ENCODE peak calls at places on chromosomes 11 and 22, in five cellular contexts. One of them, this sample, is unnamed.

GRCh38 chr11:125390949-125391348 is 105.1 kb downstream of the FEZ1 start:
- DNase-seq in nephron progenitor cell: no peak
- DNase-seq in CD4-positive, alpha-beta memory T cell: no peak
- DNase-seq in globus pallidus: no peak
- DNase-seq in astrocyte: peak
- DNase-seq in this sample: no peak

GRCh38 chr11:47333526-47333845 is 19.0 kb downstream of the MYBPC3 start:
- DNase-seq in CD4-positive, alpha-beta memory T cell: peak
- DNase-seq in astrocyte: no peak
- DNase-seq in globus pallidus: no peak
- DNase-seq in nephron progenitor cell: no peak
- DNase-seq in this sample: no peak

GRCh38 chr11:34052608-34053160 is 1.2 kb downstream of the CAPRIN1 start:
- DNase-seq in astrocyte: no peak
- DNase-seq in nephron progenitor cell: peak
- DNase-seq in CD4-positive, alpha-beta memory T cell: peak
- DNase-seq in globus pallidus: no peak
- DNase-seq in this sample: no peak

GRCh38 chr11:72703281-72704008 is 29.2 kb upstream of the PDE2A start:
- DNase-seq in nephron progenitor cell: peak
- DNase-seq in CD4-positive, alpha-beta memory T cell: peak
- DNase-seq in globus pallidus: no peak
- DNase-seq in astrocyte: peak
- DNase-seq in this sample: peak

GRCh38 chr11:129326921-129327320 is 48.7 kb upstream of the BARX2 start:
- DNase-seq in astrocyte: no peak
- DNase-seq in globus pallidus: no peak
- DNase-seq in CD4-positive, alpha-beta memory T cell: no peak
- DNase-seq in nephron progenitor cell: no peak
- DNase-seq in this sample: no peak

GRCh38 chr22:41770715-41771452 is 29.6 kb upstream of the CCDC134 start:
- DNase-seq in nephron progenitor cell: no peak
- DNase-seq in astrocyte: no peak
- DNase-seq in globus pallidus: no peak
- DNase-seq in CD4-positive, alpha-beta memory T cell: no peak
- DNase-seq in this sample: no peak

GRCh38 chr11:114026355-114026754 is 33.2 kb upstream of the ZBTB16 start:
- DNase-seq in astrocyte: no peak
- DNase-seq in CD4-positive, alpha-beta memory T cell: peak
- DNase-seq in globus pallidus: no peak
- DNase-seq in nephron progenitor cell: no peak
- DNase-seq in this sample: no peak

GRCh38 chr22:19351604-19352003 is 60.1 kb upstream of the CLTCL1 start:
- DNase-seq in CD4-positive, alpha-beta memory T cell: no peak
- DNase-seq in astrocyte: no peak
- DNase-seq in globus pallidus: no peak
- DNase-seq in nephron progenitor cell: no peak
- DNase-seq in this sample: no peak

GRCh38 chr11:45926001-45926401 is 3.5 kb downstream of the LARGE2 start:
- DNase-seq in astrocyte: no peak
- DNase-seq in nephron progenitor cell: no peak
- DNase-seq in globus pallidus: no peak
- DNase-seq in CD4-positive, alpha-beta memory T cell: no peak
- DNase-seq in this sample: no peak

GRCh38 chr11:73372371-73372993 is 3.7 kb upstream of the RELT start:
- DNase-seq in nephron progenitor cell: no peak
- DNase-seq in astrocyte: no peak
- DNase-seq in globus pallidus: no peak
- DNase-seq in CD4-positive, alpha-beta memory T cell: no peak
- DNase-seq in this sample: peak

GRCh38 chr11:114167355-114168085 is 108.0 kb downstream of the ZBTB16 start:
- DNase-seq in CD4-positive, alpha-beta memory T cell: no peak
- DNase-seq in globus pallidus: peak
- DNase-seq in astrocyte: no peak
- DNase-seq in nephron progenitor cell: no peak
- DNase-seq in this sample: no peak

GRCh38 chr11:67306769-67307544 is 3.6 kb downstream of the SSH3 start:
- DNase-seq in nephron progenitor cell: no peak
- DNase-seq in astrocyte: no peak
- DNase-seq in globus pallidus: no peak
- DNase-seq in CD4-positive, alpha-beta memory T cell: no peak
- DNase-seq in this sample: no peak

GRCh38 chr11:57426439-57426753 is 525 bp downstream of the SLC43A3 start:
- DNase-seq in nephron progenitor cell: no peak
- DNase-seq in globus pallidus: no peak
- DNase-seq in CD4-positive, alpha-beta memory T cell: peak
- DNase-seq in astrocyte: no peak
- DNase-seq in this sample: no peak

GRCh38 chr11:33552756-33553155 is 147.9 kb downstream of the C11orf91 start:
- DNase-seq in astrocyte: peak
- DNase-seq in globus pallidus: no peak
- DNase-seq in CD4-positive, alpha-beta memory T cell: no peak
- DNase-seq in nephron progenitor cell: no peak
- DNase-seq in this sample: no peak

GRCh38 chr22:44363214-44363979 is 50.6 kb upstream of the SHISAL1 start:
- DNase-seq in nephron progenitor cell: no peak
- DNase-seq in globus pallidus: peak
- DNase-seq in astrocyte: peak
- DNase-seq in CD4-positive, alpha-beta memory T cell: no peak
- DNase-seq in this sample: peak

GRCh38 chr11:89922195-89922660 is at the start of gene TRIM49D1:
- DNase-seq in nephron progenitor cell: no peak
- DNase-seq in globus pallidus: no peak
- DNase-seq in astrocyte: no peak
- DNase-seq in CD4-positive, alpha-beta memory T cell: no peak
- DNase-seq in this sample: no peak

GRCh38 chr22:41966225-41966606 is 3.0 kb upstream of the SEPTIN3 start:
- DNase-seq in CD4-positive, alpha-beta memory T cell: no peak
- DNase-seq in globus pallidus: no peak
- DNase-seq in nephron progenitor cell: no peak
- DNase-seq in astrocyte: no peak
- DNase-seq in this sample: no peak

GRCh38 chr11:15106201-15106965 is 8.3 kb upstream of the INSC start:
- DNase-seq in globus pallidus: no peak
- DNase-seq in astrocyte: peak
- DNase-seq in CD4-positive, alpha-beta memory T cell: no peak
- DNase-seq in nephron progenitor cell: no peak
- DNase-seq in this sample: peak

GRCh38 chr11:45180158-45180887 is 33.9 kb downstream of the PRDM11 start:
- DNase-seq in nephron progenitor cell: peak
- DNase-seq in astrocyte: no peak
- DNase-seq in CD4-positive, alpha-beta memory T cell: no peak
- DNase-seq in globus pallidus: no peak
- DNase-seq in this sample: no peak

GRCh38 chr11:128830836-128831780 is 36.0 kb downstream of the KCNJ1 start:
- DNase-seq in nephron progenitor cell: peak
- DNase-seq in globus pallidus: peak
- DNase-seq in CD4-positive, alpha-beta memory T cell: peak
- DNase-seq in astrocyte: peak
- DNase-seq in this sample: peak

GRCh38 chr11:73141031-73141308 is 1.1 kb downstream of the FCHSD2 start:
- DNase-seq in globus pallidus: no peak
- DNase-seq in nephron progenitor cell: no peak
- DNase-seq in astrocyte: no peak
- DNase-seq in CD4-positive, alpha-beta memory T cell: no peak
- DNase-seq in this sample: no peak

GRCh38 chr22:23122992-23123803 is 18.6 kb downstream of the RSPH14 start:
- DNase-seq in astrocyte: no peak
- DNase-seq in CD4-positive, alpha-beta memory T cell: peak
- DNase-seq in globus pallidus: no peak
- DNase-seq in nephron progenitor cell: no peak
- DNase-seq in this sample: no peak

GRCh38 chr11:121890377-121890776 is 225.6 kb downstream of the BLID start:
- DNase-seq in globus pallidus: no peak
- DNase-seq in nephron progenitor cell: no peak
- DNase-seq in astrocyte: peak
- DNase-seq in CD4-positive, alpha-beta memory T cell: no peak
- DNase-seq in this sample: peak

GRCh38 chr11:126840975-126841374 is 159.6 kb downstream of the KIRREL3 start:
- DNase-seq in globus pallidus: no peak
- DNase-seq in nephron progenitor cell: no peak
- DNase-seq in astrocyte: no peak
- DNase-seq in CD4-positive, alpha-beta memory T cell: no peak
- DNase-seq in this sample: no peak

GRCh38 chr11:77374611-77375031 is 73.1 kb upstream of the GDPD4 start:
- DNase-seq in astrocyte: peak
- DNase-seq in CD4-positive, alpha-beta memory T cell: no peak
- DNase-seq in globus pallidus: no peak
- DNase-seq in nephron progenitor cell: no peak
- DNase-seq in this sample: peak

GRCh38 chr22:47605441-47605840 is 843.0 kb downstream of the TBC1D22A start:
- DNase-seq in globus pallidus: no peak
- DNase-seq in nephron progenitor cell: no peak
- DNase-seq in CD4-positive, alpha-beta memory T cell: no peak
- DNase-seq in astrocyte: no peak
- DNase-seq in this sample: no peak

GRCh38 chr11:22787565-22788162 is 41.9 kb downstream of the SVIP start:
- DNase-seq in nephron progenitor cell: peak
- DNase-seq in globus pallidus: peak
- DNase-seq in CD4-positive, alpha-beta memory T cell: no peak
- DNase-seq in astrocyte: peak
- DNase-seq in this sample: peak

GRCh38 chr11:44729718-44730117 is 3.0 kb downstream of the TSPAN18 start:
- DNase-seq in astrocyte: no peak
- DNase-seq in CD4-positive, alpha-beta memory T cell: no peak
- DNase-seq in globus pallidus: no peak
- DNase-seq in nephron progenitor cell: no peak
- DNase-seq in this sample: no peak

GRCh38 chr22:19082101-19082500 is 40.1 kb downstream of the DGCR2 start:
- DNase-seq in astrocyte: no peak
- DNase-seq in CD4-positive, alpha-beta memory T cell: no peak
- DNase-seq in nephron progenitor cell: no peak
- DNase-seq in globus pallidus: no peak
- DNase-seq in this sample: no peak

GRCh38 chr22:22030493-22031182 is 48.1 kb upstream of the TOP3B start:
- DNase-seq in CD4-positive, alpha-beta memory T cell: no peak
- DNase-seq in nephron progenitor cell: peak
- DNase-seq in globus pallidus: no peak
- DNase-seq in astrocyte: no peak
- DNase-seq in this sample: no peak

GRCh38 chr22:39090426-39091064 is 6.5 kb upstream of the APOBEC3H start:
- DNase-seq in globus pallidus: no peak
- DNase-seq in nephron progenitor cell: no peak
- DNase-seq in astrocyte: no peak
- DNase-seq in CD4-positive, alpha-beta memory T cell: peak
- DNase-seq in this sample: no peak

GRCh38 chr22:42684462-42685195 is 35.4 kb upstream of the CYB5R3 start:
- DNase-seq in nephron progenitor cell: no peak
- DNase-seq in globus pallidus: no peak
- DNase-seq in CD4-positive, alpha-beta memory T cell: no peak
- DNase-seq in astrocyte: peak
- DNase-seq in this sample: peak

GRCh38 chr11:12540913-12541587 is 133.2 kb upstream of the TEAD1 start:
- DNase-seq in CD4-positive, alpha-beta memory T cell: no peak
- DNase-seq in nephron progenitor cell: no peak
- DNase-seq in astrocyte: peak
- DNase-seq in globus pallidus: no peak
- DNase-seq in this sample: peak

GRCh38 chr22:26983311-26983710 is 325.9 kb downstream of the MIAT start:
- DNase-seq in astrocyte: no peak
- DNase-seq in CD4-positive, alpha-beta memory T cell: no peak
- DNase-seq in nephron progenitor cell: no peak
- DNase-seq in globus pallidus: no peak
- DNase-seq in this sample: no peak

GRCh38 chr11:104098132-104098531 is 61.7 kb downstream of the DDI1 start:
- DNase-seq in nephron progenitor cell: no peak
- DNase-seq in astrocyte: no peak
- DNase-seq in CD4-positive, alpha-beta memory T cell: no peak
- DNase-seq in globus pallidus: no peak
- DNase-seq in this sample: no peak

GRCh38 chr11:120807414-120808150 is 216.3 kb upstream of the TBCEL start:
- DNase-seq in globus pallidus: no peak
- DNase-seq in CD4-positive, alpha-beta memory T cell: no peak
- DNase-seq in astrocyte: peak
- DNase-seq in nephron progenitor cell: no peak
- DNase-seq in this sample: peak

GRCh38 chr22:44782286-44782830 is 30.0 kb downstream of the ARHGAP8 start:
- DNase-seq in CD4-positive, alpha-beta memory T cell: no peak
- DNase-seq in globus pallidus: no peak
- DNase-seq in astrocyte: no peak
- DNase-seq in nephron progenitor cell: no peak
- DNase-seq in this sample: no peak

GRCh38 chr11:14361951-14362350 is 3.0 kb upstream of the RRAS2 start:
- DNase-seq in nephron progenitor cell: no peak
- DNase-seq in astrocyte: no peak
- DNase-seq in CD4-positive, alpha-beta memory T cell: no peak
- DNase-seq in globus pallidus: no peak
- DNase-seq in this sample: no peak

GRCh38 chr11:76628408-76628947 is 42.1 kb downstream of the LRRC32 start:
- DNase-seq in astrocyte: no peak
- DNase-seq in globus pallidus: no peak
- DNase-seq in nephron progenitor cell: no peak
- DNase-seq in CD4-positive, alpha-beta memory T cell: no peak
- DNase-seq in this sample: no peak

This sample was measured in brain microvascular endothelial cell.